ENCODE peak calls at places on chromosome 5, in seven cellular contexts. J is H9, D is mesendoderm, U is H1, A is mesenchymal stem cell, E is IMR-90, K is trophoblast cell. L is an unnamed sample.

GRCh38 chr5:149345892-149346222 is 558 bp downstream of the GRPEL2 start:
- DNase-seq in E (peak), J (no peak), U (no peak), D (peak), A (peak), K (peak), L (no peak)

GRCh38 chr5:139787568-139788293 is 7.9 kb upstream of the PSD2 start:
- DNase-seq in J (peak), A (peak), E (peak), D (peak), U (no peak), K (peak), L (peak)

GRCh38 chr5:68139601-68140441 is 75.7 kb upstream of the PIK3R1 start:
- DNase-seq in J (no peak), D (peak), A (peak), K (no peak), U (no peak), E (peak), L (no peak)

GRCh38 chr5:87120518-87121314 is 147.0 kb upstream of the RASA1 start:
- DNase-seq in D (no peak), A (peak), K (peak), U (no peak), J (no peak), E (peak), L (no peak)

GRCh38 chr5:4015709-4016108 is 420.1 kb downstream of the IRX1 start:
- DNase-seq in U (no peak), J (no peak), A (no peak), K (no peak), D (no peak), E (no peak), L (no peak)

GRCh38 chr5:5066276-5067186 is 73.6 kb upstream of the ADAMTS16 start:
- DNase-seq in A (no peak), K (no peak), D (peak), U (no peak), J (no peak), E (no peak), L (no peak)

GRCh38 chr5:58002318-58002717 is 457.6 kb downstream of the PLK2 start:
- DNase-seq in U (no peak), D (no peak), K (no peak), E (peak), A (no peak), J (no peak), L (no peak)

GRCh38 chr5:40410939-40411635 is 268.6 kb upstream of the PTGER4 start:
- DNase-seq in K (peak), A (peak), U (no peak), J (no peak), D (no peak), E (peak), L (no peak)

GRCh38 chr5:65076251-65076869 is 307.6 kb downstream of the CWC27 start:
- DNase-seq in E (peak), A (peak), J (peak), D (peak), K (peak), U (no peak), L (no peak)

GRCh38 chr5:103927739-103928138 is 365.1 kb upstream of the NUDT12 start:
- DNase-seq in K (no peak), U (no peak), J (no peak), E (no peak), A (no peak), D (peak), L (no peak)

GRCh38 chr5:1009359-1010180 is 968 bp downstream of the NKD2 start:
- DNase-seq in J (no peak), U (no peak), D (no peak), E (no peak), A (no peak), K (no peak), L (no peak)

GRCh38 chr5:158390556-158390955 is 531.6 kb upstream of the CLINT1 start:
- DNase-seq in E (peak), K (no peak), D (no peak), J (no peak), A (peak), U (no peak), L (no peak)

GRCh38 chr5:40551706-40552557 is 127.8 kb upstream of the PTGER4 start:
- DNase-seq in K (peak), A (peak), J (no peak), D (peak), U (peak), E (peak), L (no peak)

GRCh38 chr5:157574456-157575095 is 999 bp downstream of the ADAM19 start:
- DNase-seq in U (no peak), E (peak), J (no peak), A (peak), D (peak), K (no peak), L (no peak)

GRCh38 chr5:3226171-3226570 is 369.5 kb upstream of the IRX1 start:
- DNase-seq in E (no peak), D (no peak), J (no peak), K (no peak), U (no peak), A (no peak), L (no peak)

GRCh38 chr5:77859306-77859705 is 83.2 kb upstream of the TBCA start:
- DNase-seq in K (no peak), U (no peak), A (no peak), D (no peak), J (no peak), E (peak), L (no peak)

GRCh38 chr5:27682600-27682999 is 644.2 kb upstream of the CDH9 start:
- DNase-seq in A (no peak), K (no peak), U (no peak), E (no peak), D (peak), J (peak), L (no peak)

GRCh38 chr5:6754766-6755165 is 41.5 kb downstream of the TENT4A start:
- DNase-seq in A (no peak), D (no peak), J (no peak), U (no peak), K (no peak), E (no peak), L (no peak)

GRCh38 chr5:148474025-148474511 is 90.3 kb downstream of the FBXO38 start:
- DNase-seq in U (no peak), E (peak), D (peak), J (no peak), A (no peak), K (peak), L (no peak)

GRCh38 chr5:81424728-81425127 is 30.8 kb upstream of the ACOT12 start:
- DNase-seq in K (no peak), U (no peak), D (no peak), J (no peak), A (no peak), E (peak), L (no peak)

GRCh38 chr5:73448451-73449136 is at the start of gene FOXD1:
- DNase-seq in K (peak), U (no peak), J (peak), E (peak), D (peak), A (peak), L (no peak)

GRCh38 chr5:172743112-172743959 is 27.7 kb downstream of the DUSP1 start:
- DNase-seq in K (no peak), U (no peak), E (no peak), A (peak), J (no peak), D (no peak), L (no peak)

GRCh38 chr5:174097486-174098185 is 52.1 kb downstream of the NSG2 start:
- DNase-seq in K (no peak), J (no peak), D (no peak), A (no peak), E (no peak), U (no peak), L (no peak)

GRCh38 chr5:1788828-1789227 is 10.8 kb downstream of the MRPL36 start:
- DNase-seq in A (no peak), J (no peak), K (no peak), E (no peak), U (no peak), D (no peak), L (no peak)

GRCh38 chr5:146828385-146828784 is 50.2 kb downstream of the PPP2R2B start:
- DNase-seq in U (no peak), J (no peak), D (no peak), E (no peak), K (peak), A (peak), L (no peak)

GRCh38 chr5:2836133-2836532 is 84.7 kb upstream of the IRX2 start:
- DNase-seq in J (no peak), E (no peak), U (no peak), K (no peak), D (no peak), A (no peak), L (no peak)

GRCh38 chr5:133487093-133487492 is 125.2 kb downstream of the FSTL4 start:
- DNase-seq in D (no peak), A (no peak), J (no peak), E (no peak), U (no peak), K (no peak), L (no peak)

GRCh38 chr5:133242221-133242835 is 190.5 kb downstream of the HSPA4 start:
- DNase-seq in J (no peak), K (no peak), A (no peak), U (no peak), D (no peak), E (no peak), L (no peak)

GRCh38 chr5:78905084-78905938 is 79.8 kb downstream of the ARSB start:
- DNase-seq in K (no peak), E (peak), D (no peak), J (no peak), U (no peak), A (peak), L (no peak)

GRCh38 chr5:124740991-124741583 is 5.4 kb downstream of the ZNF608 start:
- DNase-seq in D (no peak), K (no peak), U (no peak), E (no peak), A (peak), J (no peak), L (no peak)

GRCh38 chr5:36239370-36240293 is 2.1 kb downstream of the NADK2 start:
- DNase-seq in A (no peak), J (no peak), D (no peak), K (no peak), U (no peak), E (no peak), L (no peak)

DNA sequence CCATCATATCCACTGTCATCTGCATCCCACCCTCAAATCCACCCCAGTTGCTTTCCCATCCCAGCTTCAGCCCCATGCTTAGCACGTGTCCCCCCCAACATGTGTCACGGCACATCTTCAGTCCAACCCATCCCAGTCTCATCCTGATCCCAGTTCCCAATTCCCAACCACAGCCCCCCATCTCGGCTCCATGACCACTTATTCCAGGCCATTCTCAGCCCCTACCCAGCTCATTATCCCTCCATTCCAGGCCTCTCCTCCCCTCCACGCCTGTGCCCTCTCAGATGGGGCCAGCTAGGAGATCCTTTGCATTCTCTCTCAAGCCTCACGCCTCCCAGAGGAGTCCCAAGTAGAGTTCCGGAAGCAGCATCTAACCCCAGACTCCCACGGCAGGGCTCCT is 660 bp upstream of the DBN1 start:
- DNase-seq in K (no peak), J (no peak), D (peak), U (no peak), E (no peak), A (peak), L (no peak)
- H3K4ac ChIP-seq in K (no peak), J (no peak), D (no peak), U (peak), E (peak), A (peak), L (no peak)

GRCh38 chr5:13816126-13816525 is 128.4 kb downstream of the DNAH5 start:
- DNase-seq in J (no peak), D (no peak), U (no peak), K (no peak), E (no peak), A (no peak), L (no peak)

GRCh38 chr5:13821366-13821765 is 123.1 kb downstream of the DNAH5 start:
- DNase-seq in J (no peak), A (no peak), D (no peak), K (no peak), U (no peak), E (peak), L (no peak)
- H3K4ac ChIP-seq in J (no peak), A (no peak), D (no peak), K (no peak), U (no peak), E (no peak), L (no peak)

DNA sequence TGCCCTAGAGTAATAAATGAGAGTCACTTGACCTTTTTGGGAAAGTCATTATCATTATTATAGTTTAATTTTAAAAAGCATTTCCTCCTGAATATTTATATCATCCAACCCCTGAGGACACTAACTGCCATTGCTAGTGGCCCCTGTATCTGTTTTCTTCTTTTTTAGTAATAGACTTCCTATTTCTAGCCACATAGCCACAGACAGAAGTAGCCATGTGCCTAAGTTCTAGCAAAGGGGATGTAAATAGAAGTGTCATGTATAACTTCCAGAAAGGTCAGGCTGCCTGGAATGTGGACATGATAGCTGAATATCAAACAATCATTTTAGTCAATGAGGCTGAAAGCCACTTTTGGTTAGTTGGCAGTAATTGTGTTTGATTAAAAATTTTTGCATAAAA is 37.5 kb upstream of the IQGAP2 start:
- DNase-seq in D (no peak), J (no peak), U (no peak), A (no peak), K (no peak), E (no peak), L (no peak)
- H3K4ac ChIP-seq in D (no peak), J (no peak), U (no peak), A (no peak), K (no peak), E (no peak), L (no peak)

GRCh38 chr5:167992868-167993267 is 298.6 kb upstream of the WWC1 start:
- DNase-seq in E (no peak), K (no peak), D (no peak), J (no peak), U (no peak), A (no peak), L (no peak)

GRCh38 chr5:167985373-167985772 is 306.1 kb upstream of the WWC1 start:
- DNase-seq in K (no peak), A (peak), U (no peak), D (no peak), E (no peak), J (no peak), L (no peak)

DNA sequence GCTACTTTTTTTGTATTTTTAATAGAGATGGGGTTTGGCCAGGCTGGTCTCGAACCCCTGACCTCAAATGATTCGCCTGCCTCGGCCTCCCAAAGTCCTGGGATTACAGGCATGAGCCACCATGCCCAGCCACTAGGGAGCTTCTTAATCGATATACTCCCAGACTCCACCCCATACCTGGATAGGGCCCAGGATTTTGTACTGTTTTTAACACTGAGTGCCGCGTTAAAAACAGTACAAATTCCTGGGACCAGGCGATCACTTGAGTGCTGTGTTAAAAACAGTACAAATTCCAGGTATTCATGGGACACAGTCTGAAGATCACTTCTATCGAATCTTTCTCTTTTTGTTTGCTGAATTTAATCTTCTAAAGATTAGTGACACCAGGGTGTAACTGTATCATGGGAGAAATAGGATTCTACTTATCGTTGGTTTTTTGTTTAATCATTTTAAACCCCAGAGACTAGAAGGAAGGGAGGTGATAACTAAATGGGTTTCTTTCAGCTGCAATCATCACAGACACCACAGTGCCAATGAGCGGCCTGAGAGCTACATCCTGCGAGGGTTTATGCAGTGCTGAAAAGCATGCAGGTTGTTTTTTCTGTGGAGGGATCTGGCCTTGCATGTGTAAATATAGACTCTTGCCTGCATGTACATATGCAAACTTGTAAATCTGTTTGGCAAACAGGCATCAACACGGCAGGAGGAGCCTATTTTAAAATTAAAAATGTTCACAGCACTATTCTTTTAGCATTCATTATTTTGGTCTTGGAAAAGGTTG is 303.8 kb upstream of the WWC1 start:
- DNase-seq in K (no peak), E (no peak), U (no peak), A (no peak), D (peak), J (no peak), L (no peak)
- H3K4ac ChIP-seq in K (no peak), E (no peak), U (no peak), A (no peak), D (peak), J (no peak), L (no peak)

DNA sequence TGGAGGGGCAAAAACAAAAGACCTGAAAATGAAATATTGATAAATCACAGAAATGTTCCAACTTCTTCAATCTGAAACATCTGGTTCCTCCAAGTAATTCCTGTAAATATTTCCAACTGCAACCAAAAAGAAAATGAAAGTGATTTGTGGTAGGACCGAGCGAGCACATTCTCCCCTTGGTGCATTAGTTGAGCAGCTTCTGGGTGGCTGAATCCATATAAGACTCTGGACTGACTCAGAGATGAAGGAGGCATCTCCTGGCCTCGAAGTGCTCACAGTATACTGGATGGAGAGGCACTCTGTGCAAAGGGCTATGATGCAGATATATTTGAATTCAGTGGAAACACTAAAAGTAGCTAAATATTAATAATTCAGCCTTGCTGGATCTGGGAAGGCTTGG is 265.0 kb downstream of the MARCHF11 start:
- DNase-seq in U (no peak), J (no peak), D (no peak), A (no peak), K (no peak), E (peak), L (no peak)
- H3K4ac ChIP-seq in U (no peak), J (no peak), D (no peak), A (no peak), K (no peak), E (no peak), L (no peak)

DNA sequence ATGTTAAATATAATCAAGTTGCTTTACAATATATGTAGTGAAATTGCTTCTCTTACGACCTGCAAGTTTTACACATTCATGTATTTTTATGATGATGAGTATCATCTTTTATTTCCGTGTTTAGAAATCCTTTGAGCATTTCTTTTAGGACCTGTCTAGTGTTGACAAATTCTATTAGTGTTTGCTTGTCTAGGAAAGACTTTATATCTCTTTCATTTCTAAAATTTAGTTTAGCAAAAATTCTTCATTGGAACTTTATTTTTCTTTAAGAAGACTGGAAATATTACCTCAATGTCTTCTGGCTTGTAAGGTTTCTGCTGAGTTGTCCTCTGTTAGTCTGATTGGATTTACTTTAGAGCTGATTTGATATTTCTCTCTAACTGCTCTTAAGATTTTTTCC is 920.9 kb upstream of the CTNND2 start:
- DNase-seq in U (no peak), K (no peak), J (no peak), E (no peak), A (no peak), D (no peak), L (no peak)
- H3K4ac ChIP-seq in U (no peak), K (no peak), J (no peak), E (no peak), A (no peak), D (no peak), L (no peak)

DNA sequence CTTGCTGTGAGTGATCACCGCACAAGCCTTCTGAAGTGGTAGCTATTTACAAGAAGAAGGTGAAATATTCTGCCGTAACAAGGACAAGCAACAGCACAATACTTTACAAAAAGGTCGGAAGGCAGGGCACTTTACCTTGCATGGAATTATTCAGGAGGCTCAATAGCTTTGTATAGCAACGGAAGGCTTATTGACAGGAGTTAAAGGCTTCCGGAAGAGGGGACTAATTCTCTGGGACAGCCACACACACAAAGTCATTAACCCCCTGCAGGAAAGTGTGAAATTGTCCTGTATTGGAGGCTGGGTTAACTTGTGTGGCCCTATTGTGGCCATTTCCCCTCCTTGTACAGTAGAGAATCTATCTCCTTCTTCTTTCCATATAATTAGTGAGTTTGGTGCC is 199.3 kb upstream of the SEMA6A start:
- DNase-seq in J (peak), K (no peak), A (no peak), E (no peak), D (peak), U (no peak), L (no peak)
- H3K4ac ChIP-seq in J (no peak), K (no peak), A (no peak), E (no peak), D (peak), U (no peak), L (no peak)

GRCh38 chr5:112996830-112997374 is 20.3 kb downstream of the DCP2 start:
- DNase-seq in J (no peak), A (peak), D (no peak), U (no peak), E (peak), K (no peak), L (no peak)
- H3K4ac ChIP-seq in J (no peak), A (no peak), D (no peak), U (no peak), E (no peak), K (no peak), L (no peak)

GRCh38 chr5:164132358-164132757 is 626.9 kb downstream of the MAT2B start:
- DNase-seq in D (no peak), J (no peak), U (no peak), K (no peak), A (no peak), E (no peak), L (no peak)
- H3K4ac ChIP-seq in D (no peak), J (no peak), U (no peak), K (no peak), A (no peak), E (no peak), L (no peak)

GRCh38 chr5:113227798-113228197 is 207.0 kb downstream of the TSSK1B start:
- DNase-seq in J (no peak), A (no peak), U (no peak), E (no peak), D (no peak), K (no peak), L (no peak)
- H3K4ac ChIP-seq in J (no peak), A (no peak), U (no peak), E (no peak), D (no peak), K (no peak), L (no peak)

L was measured in neuronal stem cell.